ENCODE peak calls at places on chromosomes 13 and 19, in eight cellular contexts. G is H1, C is suprapubic skin, B is transverse colon, P is tibial nerve, R is stomach, O is A549, U is esophagus muscularis mucosa. M is an unnamed sample.

GRCh38 chr13:52695856-52696255 is 43.2 kb downstream of the SUGT1 start:
- DNase-seq in P (no peak), O (no peak), U (no peak), R (no peak), C (no peak), B (no peak), G (no peak), M (no peak)

GRCh38 chr13:98778749-98779148 is 26.3 kb upstream of the SLC15A1 start:
- DNase-seq in C (no peak), B (no peak), G (no peak), O (no peak), U (no peak), P (no peak), R (no peak), M (no peak)

GRCh38 chr13:114022876-114023275 is 49.0 kb upstream of the C13orf46 start:
- DNase-seq in B (no peak), U (no peak), R (no peak), C (no peak), O (no peak), P (no peak), G (no peak), M (no peak)

GRCh38 chr19:47406711-47407416 is 12.5 kb downstream of the MEIS3 start:
- DNase-seq in C (no peak), O (no peak), R (no peak), B (no peak), U (no peak), P (no peak), G (peak), M (no peak)

GRCh38 chr19:56170261-56170660 is 5.5 kb upstream of the GALP start:
- DNase-seq in O (no peak), B (no peak), U (no peak), C (no peak), G (no peak), P (no peak), R (no peak), M (no peak)

GRCh38 chr19:49327878-49328544 is 3.0 kb upstream of the SLC6A16 start:
- DNase-seq in U (peak), B (no peak), R (no peak), G (no peak), O (peak), P (no peak), C (no peak), M (no peak)

GRCh38 chr13:91988331-91988730 is 589.9 kb downstream of the GPC5 start:
- DNase-seq in P (no peak), O (no peak), R (no peak), C (no peak), U (no peak), B (no peak), G (no peak), M (no peak)

GRCh38 chr13:101453784-101454201 is 1.3 kb downstream of the ITGBL1 start:
- DNase-seq in C (no peak), G (no peak), U (no peak), P (no peak), O (no peak), B (peak), R (peak), M (peak)

GRCh38 chr13:111153279-111153976 is 38.3 kb downstream of the ARHGEF7 start:
- DNase-seq in G (peak), C (peak), O (peak), B (peak), R (peak), P (peak), U (peak), M (peak)

GRCh38 chr19:58108546-58108817 is 10.5 kb upstream of the ZSCAN18 start:
- DNase-seq in C (no peak), R (no peak), U (no peak), G (no peak), B (no peak), O (no peak), P (no peak), M (no peak)

GRCh38 chr19:51323481-51323891 is 12.0 kb downstream of the IGLON5 start:
- DNase-seq in G (no peak), R (no peak), B (no peak), U (no peak), C (no peak), O (no peak), P (no peak), M (no peak)

GRCh38 chr19:48991823-48992570 is 1.1 kb downstream of the GYS1 start:
- DNase-seq in C (no peak), G (no peak), U (no peak), B (peak), P (peak), O (peak), R (peak), M (peak)

GRCh38 chr19:14480695-14481069 is 5.5 kb upstream of the PTGER1 start:
- DNase-seq in B (no peak), G (no peak), P (no peak), C (no peak), U (no peak), R (no peak), O (no peak), M (no peak)

GRCh38 chr13:111241006-111241755 is 79.3 kb upstream of the TEX29 start:
- DNase-seq in G (peak), B (no peak), U (peak), O (no peak), R (no peak), P (no peak), C (no peak), M (no peak)

GRCh38 chr19:34237939-34238338 is 16.4 kb upstream of the GARRE1 start:
- DNase-seq in U (no peak), B (no peak), O (no peak), G (no peak), R (no peak), P (no peak), C (no peak), M (no peak)

GRCh38 chr19:6067975-6068374 is 42.3 kb downstream of the RFX2 start:
- DNase-seq in P (no peak), B (peak), R (no peak), O (no peak), U (no peak), C (peak), G (no peak), M (peak)

GRCh38 chr13:28476919-28477708 is 17.8 kb downstream of the FLT1 start:
- DNase-seq in P (no peak), O (no peak), G (no peak), U (no peak), C (no peak), B (no peak), R (no peak), M (no peak)

GRCh38 chr13:93244918-93245280 is 18.3 kb downstream of the GPC6 start:
- DNase-seq in R (no peak), U (no peak), B (no peak), G (no peak), P (no peak), C (no peak), O (no peak), M (no peak)

GRCh38 chr13:45048890-45049407 is 59.6 kb downstream of the GPALPP1 start:
- DNase-seq in B (no peak), R (no peak), U (no peak), P (no peak), G (no peak), C (no peak), O (no peak), M (no peak)

GRCh38 chr13:107099661-107100060 is 531.7 kb upstream of the ARGLU1 start:
- DNase-seq in O (no peak), C (no peak), P (no peak), G (no peak), B (no peak), U (no peak), R (no peak), M (no peak)

GRCh38 chr19:3056454-3057016 is 5.8 kb downstream of the TLE5 start:
- DNase-seq in R (no peak), C (no peak), G (peak), O (no peak), B (no peak), P (no peak), U (no peak), M (peak)

GRCh38 chr13:87671031-87671823 is at the start of gene SLITRK5:
- DNase-seq in G (peak), R (peak), O (peak), C (peak), B (peak), U (peak), P (peak), M (peak)

DNA sequence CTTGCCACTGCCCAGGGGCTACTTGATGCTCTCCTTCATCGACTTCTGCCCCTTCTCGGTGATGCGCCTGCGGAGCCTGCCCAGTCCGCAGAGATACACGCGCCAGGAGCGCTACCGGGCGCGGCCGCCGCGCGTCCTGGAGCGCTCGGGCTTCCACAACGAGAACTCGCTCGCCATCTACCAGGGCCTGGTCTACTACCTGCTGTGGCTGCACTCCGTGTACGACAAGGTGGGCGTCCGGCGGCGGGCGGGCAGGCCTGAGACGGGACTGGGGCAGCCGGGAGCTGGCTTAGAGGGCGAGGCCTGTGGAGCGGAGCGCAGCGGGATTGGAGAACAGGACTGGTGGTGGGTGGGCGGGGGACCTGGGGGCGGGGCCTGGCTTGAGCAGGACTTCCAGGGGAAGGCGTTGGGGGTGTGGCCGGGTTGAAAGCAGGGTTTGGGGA is 12.7 kb upstream of the PSMD8 start:
- DNase-seq in O (peak), B (peak), G (peak), C (peak), P (peak), R (peak), U (peak), M (peak)
- TF ChIP-seq CTCF in O (no peak), B (peak), G (no peak), C (peak), P (no peak), R (no peak), U (no peak), M (no peak)

GRCh38 chr19:11256189-11256588 is 6.1 kb downstream of the DOCK6 start:
- DNase-seq in G (no peak), O (no peak), C (no peak), B (no peak), U (no peak), P (no peak), R (no peak), M (peak)

GRCh38 chr19:11251650-11252314 is 10.5 kb downstream of the DOCK6 start:
- DNase-seq in P (no peak), U (no peak), C (no peak), O (no peak), B (no peak), R (no peak), G (no peak), M (no peak)

GRCh38 chr19:11254662-11255061 is 7.7 kb downstream of the DOCK6 start:
- DNase-seq in R (no peak), O (no peak), C (no peak), U (no peak), P (no peak), B (no peak), G (no peak), M (no peak)

GRCh38 chr19:11251217-11251616 is 11.1 kb downstream of the DOCK6 start:
- DNase-seq in O (no peak), G (no peak), U (no peak), P (no peak), C (no peak), R (no peak), B (no peak), M (no peak)

DNA sequence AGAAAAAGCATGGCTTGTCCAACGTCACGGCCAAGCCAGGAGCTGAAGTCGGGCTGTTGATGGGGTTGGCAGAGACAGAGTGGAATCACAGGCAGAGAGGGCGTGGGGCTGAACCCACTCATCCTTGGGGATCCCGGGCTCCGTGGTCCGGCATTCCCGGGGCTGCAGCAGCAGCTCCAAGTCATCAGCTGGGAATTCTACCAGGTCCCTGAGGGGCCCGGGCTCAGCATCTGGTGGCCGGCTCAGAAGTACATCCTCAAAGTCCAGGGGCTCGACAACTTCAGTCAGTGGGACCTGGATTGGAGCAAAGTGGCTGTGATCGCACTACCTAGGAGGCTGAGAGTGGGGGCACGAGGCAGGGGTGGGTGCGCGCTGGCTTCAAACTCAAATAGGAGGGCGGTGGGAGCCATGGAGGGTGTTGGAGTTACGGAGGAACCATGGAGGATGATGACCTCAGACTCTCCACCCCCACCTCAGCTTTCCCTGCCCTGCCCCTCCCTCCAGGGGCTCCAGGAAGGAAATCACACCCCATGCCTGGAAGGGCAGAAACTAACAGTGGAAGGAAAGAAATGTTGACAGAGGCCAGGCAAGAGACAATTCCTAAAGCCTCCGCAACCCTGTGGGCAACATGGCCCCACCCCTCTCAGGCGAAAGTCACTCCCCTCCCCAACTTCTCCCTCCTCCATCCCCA is 9.5 kb downstream of the DOCK6 start:
- DNase-seq in O (no peak), P (no peak), R (no peak), G (no peak), U (no peak), B (no peak), C (no peak), M (no peak)
- TF ChIP-seq POLR2A in O (no peak), P (no peak), R (no peak), G (no peak), U (no peak), B (no peak), C (no peak), M (no peak)

GRCh38 chr19:46350758-46351159 is 3.9 kb downstream of the PPP5C start:
- DNase-seq in R (no peak), G (no peak), B (no peak), O (no peak), U (no peak), C (no peak), P (no peak), M (no peak)

GRCh38 chr19:46349311-46349993 is 2.6 kb downstream of the PPP5C start:
- DNase-seq in R (no peak), O (no peak), B (no peak), C (no peak), P (no peak), U (no peak), G (no peak), M (no peak)

GRCh38 chr19:46350029-46350757 is 3.3 kb downstream of the PPP5C start:
- DNase-seq in B (peak), U (no peak), G (no peak), C (no peak), P (no peak), O (no peak), R (no peak), M (no peak)

GRCh38 chr19:46353730-46354528 is 7.0 kb downstream of the PPP5C start:
- DNase-seq in C (no peak), O (no peak), G (no peak), P (no peak), U (no peak), B (no peak), R (peak), M (no peak)

GRCh38 chr19:46351241-46352041 is 4.6 kb downstream of the PPP5C start:
- DNase-seq in U (no peak), G (no peak), C (peak), P (no peak), O (no peak), R (peak), B (peak), M (no peak)
- TF ChIP-seq EP300 in U (no peak), G (no peak), C (no peak), P (no peak), O (no peak), R (no peak), B (no peak), M (no peak)

GRCh38 chr13:90502762-90503161 is 844.7 kb upstream of the MIR17HG start:
- DNase-seq in O (no peak), P (no peak), G (no peak), B (no peak), U (no peak), C (no peak), R (no peak), M (no peak)

GRCh38 chr13:90498096-90498495 is 849.4 kb upstream of the MIR17HG start:
- DNase-seq in C (no peak), O (no peak), R (no peak), P (no peak), U (no peak), G (no peak), B (no peak), M (no peak)

GRCh38 chr13:90502143-90502542 is 845.3 kb upstream of the MIR17HG start:
- DNase-seq in P (no peak), R (no peak), U (no peak), G (no peak), O (no peak), B (no peak), C (no peak), M (no peak)

GRCh38 chr13:90500569-90500968 is 846.9 kb upstream of the MIR17HG start:
- DNase-seq in B (no peak), C (no peak), U (no peak), R (no peak), P (no peak), O (no peak), G (no peak), M (no peak)

DNA sequence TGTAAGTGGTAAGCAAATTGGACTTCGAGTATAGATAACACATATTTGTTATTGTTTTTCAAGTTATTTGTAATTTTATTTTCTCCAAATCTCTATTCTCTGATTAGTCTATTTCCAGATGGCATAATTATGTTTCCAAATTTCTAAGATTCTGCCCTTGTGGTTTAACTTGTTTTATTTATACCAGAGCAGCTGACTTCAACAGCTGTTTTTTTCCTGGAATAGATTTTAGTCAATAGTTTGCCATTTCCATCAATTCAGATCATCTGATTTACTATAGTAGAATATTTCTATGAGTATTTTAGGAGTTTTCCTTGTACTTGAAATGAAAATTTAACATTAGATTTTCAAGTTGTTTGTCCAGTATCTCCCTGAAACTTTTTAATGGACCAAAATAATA is 848.7 kb upstream of the MIR17HG start:
- DNase-seq in P (no peak), B (no peak), O (no peak), R (no peak), C (no peak), U (no peak), G (no peak), M (no peak)
- TF ChIP-seq CTCF in P (no peak), B (no peak), O (no peak), R (no peak), C (no peak), U (no peak), G (no peak), M (no peak)

GRCh38 chr19:32661318-32661717 is 13.7 kb downstream of the ANKRD27 start:
- DNase-seq in B (no peak), C (no peak), P (no peak), G (no peak), U (no peak), O (no peak), R (no peak), M (no peak)

GRCh38 chr19:32669205-32669785 is 5.7 kb downstream of the ANKRD27 start:
- DNase-seq in U (no peak), R (no peak), P (no peak), B (no peak), C (no peak), G (no peak), O (no peak), M (no peak)

GRCh38 chr19:32671883-32672282 is 3.1 kb downstream of the ANKRD27 start:
- DNase-seq in P (no peak), G (no peak), R (no peak), C (no peak), U (no peak), B (no peak), O (no peak), M (no peak)

GRCh38 chr19:32662186-32662585 is 12.8 kb downstream of the ANKRD27 start:
- DNase-seq in G (no peak), C (no peak), B (no peak), U (no peak), P (no peak), R (no peak), O (no peak), M (no peak)

GRCh38 chr19:32666084-32666483 is 8.9 kb downstream of the ANKRD27 start:
- DNase-seq in G (no peak), B (no peak), U (no peak), R (no peak), P (no peak), O (no peak), C (no peak), M (no peak)
- TF ChIP-seq POLR2A in G (no peak), B (no peak), U (no peak), R (no peak), P (no peak), O (no peak), C (no peak), M (no peak)

DNA sequence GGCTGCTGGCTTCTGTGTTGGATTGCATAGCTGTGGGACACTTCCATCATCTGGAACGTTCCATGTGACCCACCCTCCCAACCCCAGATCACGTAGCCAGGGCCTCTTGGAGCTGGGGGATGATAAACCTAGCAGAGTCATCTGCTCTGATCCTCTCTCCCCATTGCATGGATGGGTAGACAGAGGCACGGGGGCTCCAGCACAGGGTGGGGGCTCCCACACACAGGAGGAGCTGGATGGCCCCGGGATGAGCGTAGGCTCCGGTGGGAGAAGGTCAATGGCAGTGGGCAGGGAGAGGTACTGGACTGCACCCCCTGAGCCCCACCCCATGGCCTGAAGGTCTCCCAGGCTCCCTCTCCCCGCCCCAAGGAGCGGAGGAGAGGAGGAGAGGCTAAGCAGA is 25.4 kb downstream of the ATP8B3 start:
- DNase-seq in P (no peak), C (no peak), B (no peak), G (no peak), U (no peak), O (no peak), R (no peak), M (no peak)
- TF ChIP-seq EP300 in P (no peak), C (no peak), B (no peak), G (no peak), U (no peak), O (no peak), R (no peak), M (no peak)

DNA sequence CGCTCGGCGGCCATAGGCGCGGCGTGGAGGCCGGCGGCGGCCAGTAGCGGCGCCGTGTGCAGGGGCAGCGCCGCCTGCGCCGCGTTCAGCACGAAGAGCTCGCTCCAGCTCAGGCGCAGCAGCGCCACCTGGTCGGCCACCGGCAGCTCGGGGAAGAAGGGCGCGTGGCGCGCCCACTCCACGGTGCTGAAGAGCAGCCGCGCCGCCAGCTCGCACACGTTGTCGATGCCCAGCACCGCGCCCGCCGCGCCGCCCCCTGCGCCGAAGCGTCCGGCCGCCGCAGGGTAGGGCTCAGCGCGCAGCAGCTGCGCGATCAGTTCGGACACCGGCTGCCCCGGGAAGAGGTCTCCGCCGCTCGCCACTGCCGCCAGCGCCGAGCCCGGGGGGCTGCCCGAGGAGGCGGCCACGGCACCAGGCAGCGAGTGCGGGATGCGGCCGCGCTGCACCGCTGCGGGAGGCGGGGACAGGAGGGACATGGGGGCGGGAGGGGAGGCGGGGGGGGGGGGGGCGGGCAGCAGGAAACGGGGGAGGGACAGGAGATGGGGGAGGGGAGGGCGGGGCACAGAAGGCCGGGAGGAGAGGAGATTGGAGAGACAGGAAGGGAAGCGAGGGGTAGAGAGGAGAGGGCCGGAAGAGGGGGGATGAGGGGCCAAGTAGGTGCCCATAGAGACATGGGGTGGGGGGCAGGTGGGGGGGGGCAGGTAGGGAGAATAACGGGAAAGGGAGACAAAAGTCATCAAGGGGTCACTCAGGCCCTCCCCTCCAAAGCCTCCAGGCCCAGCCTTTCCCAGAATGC is 9.8 kb downstream of the OCEL1 start:
- DNase-seq in P (peak), R (peak), B (peak), C (no peak), G (peak), U (no peak), O (no peak), M (peak)
- TF ChIP-seq CTCF in P (peak), R (no peak), B (peak), C (peak), G (peak), U (peak), O (peak), M (peak)